ENCODE peak calls at places on chromosome 13, in seven cellular contexts. L is activated naive CD4-positive, alpha-beta T cell treated with Interleukin-2 at 50 U/mL for 16 hours; D is A172; O is stimulated activated CD4-positive, alpha-beta T cell treated with anti-CD3 and anti-CD28 coated beads, TNF-alpha, amount 100 ng/mL, for 1 hour; W is GM12865; C is NCI-H2081; G is CD8-positive, alpha-beta T cell. H is an unnamed sample.

GRCh38 chr13:62846302-62846701 is 1430.7 kb upstream of the PCDH20 start:
- DNase-seq in L (no peak), D (peak), O (no peak), W (no peak), C (no peak), G (no peak), H (no peak)

GRCh38 chr13:51453308-51453958 is 597 bp upstream of the INTS6 start:
- DNase-seq in L (peak), D (no peak), O (peak), W (peak), C (peak), G (peak), H (no peak)

GRCh38 chr13:112897603-112897955 is 71.4 kb upstream of the MCF2L start:
- DNase-seq in L (no peak), D (no peak), O (no peak), W (no peak), C (no peak), G (no peak), H (no peak)

GRCh38 chr13:109892101-109892500 is 105.7 kb upstream of the IRS2 start:
- DNase-seq in L (no peak), D (no peak), O (no peak), W (no peak), C (no peak), G (no peak), H (no peak)

GRCh38 chr13:37369618-37370017 is 228.9 kb downstream of the POSTN start:
- DNase-seq in L (no peak), D (no peak), O (no peak), W (no peak), C (no peak), G (no peak), H (no peak)

GRCh38 chr13:113646376-113646775 is 11.6 kb downstream of the ATP4B start:
- DNase-seq in L (no peak), D (no peak), O (no peak), W (no peak), C (peak), G (no peak), H (no peak)

GRCh38 chr13:55516610-55517009 is 1624.1 kb upstream of the PRR20A start:
- DNase-seq in L (no peak), D (no peak), O (no peak), W (no peak), C (no peak), G (no peak), H (no peak)

GRCh38 chr13:59447846-59448620 is 715.7 kb downstream of the DIAPH3 start:
- DNase-seq in L (no peak), D (peak), O (no peak), W (no peak), C (no peak), G (no peak), H (no peak)

GRCh38 chr13:66530158-66530557 is 700.0 kb downstream of the PCDH9 start:
- DNase-seq in L (no peak), D (no peak), O (no peak), W (no peak), C (no peak), G (no peak), H (no peak)

GRCh38 chr13:50800091-50800739 is 43.3 kb downstream of the DLEU7 start:
- DNase-seq in L (no peak), D (no peak), O (no peak), W (no peak), C (peak), G (no peak), H (peak)

GRCh38 chr13:39051157-39051556 is 12.9 kb downstream of the NHLRC3 start:
- DNase-seq in L (no peak), D (peak), O (no peak), W (peak), C (peak), G (no peak), H (peak)

GRCh38 chr13:39581177-39581576 is 21.8 kb downstream of the LHFPL6 start:
- DNase-seq in L (no peak), D (no peak), O (no peak), W (no peak), C (peak), G (no peak), H (no peak)

GRCh38 chr13:24264976-24265375 is 44.4 kb upstream of the C1QTNF9 start:
- DNase-seq in L (peak), D (no peak), O (peak), W (peak), C (no peak), G (peak), H (no peak)

GRCh38 chr13:33101835-33102234 is 85.6 kb downstream of the KL start:
- DNase-seq in L (no peak), D (no peak), O (no peak), W (no peak), C (no peak), G (no peak), H (no peak)

GRCh38 chr13:23391752-23392151 is 41.8 kb downstream of the SACS start:
- DNase-seq in L (no peak), D (no peak), O (no peak), W (no peak), C (no peak), G (no peak), H (no peak)

GRCh38 chr13:100648354-100648753 is 26.2 kb downstream of the TMTC4 start:
- DNase-seq in L (no peak), D (no peak), O (no peak), W (no peak), C (no peak), G (no peak), H (no peak)

GRCh38 chr13:110684388-110685056 is 21.4 kb downstream of the CARS2 start:
- DNase-seq in L (no peak), D (no peak), O (no peak), W (no peak), C (no peak), G (no peak), H (no peak)

GRCh38 chr13:59547950-59548349 is 615.8 kb downstream of the DIAPH3 start:
- DNase-seq in L (no peak), D (no peak), O (no peak), W (no peak), C (no peak), G (no peak), H (no peak)

GRCh38 chr13:74118328-74118727 is 15.9 kb downstream of the KLF12 start:
- DNase-seq in L (no peak), D (no peak), O (no peak), W (no peak), C (no peak), G (no peak), H (no peak)

GRCh38 chr13:75669706-75670105 is 33.6 kb downstream of the LMO7 start:
- DNase-seq in L (no peak), D (no peak), O (no peak), W (no peak), C (no peak), G (no peak), H (no peak)

GRCh38 chr13:46489586-46490023 is 63.4 kb upstream of the LRCH1 start:
- DNase-seq in L (no peak), D (peak), O (no peak), W (no peak), C (no peak), G (no peak), H (no peak)

GRCh38 chr13:70125693-70126092 is 17.4 kb upstream of the KLHL1 start:
- DNase-seq in L (no peak), D (no peak), O (no peak), W (no peak), C (no peak), G (no peak), H (no peak)

GRCh38 chr13:95317037-95317989 is 16.1 kb upstream of the ABCC4 start:
- DNase-seq in L (no peak), D (no peak), O (no peak), W (no peak), C (no peak), G (no peak), H (no peak)

GRCh38 chr13:45370922-45371406 is 30.0 kb upstream of the TPT1 start:
- DNase-seq in L (peak), D (peak), O (peak), W (peak), C (peak), G (peak), H (peak)

GRCh38 chr13:29749401-29750177 is 100.8 kb downstream of the UBL3 start:
- DNase-seq in L (no peak), D (peak), O (no peak), W (no peak), C (peak), G (no peak), H (no peak)

GRCh38 chr13:109010912-109011311 is 381.5 kb downstream of the MYO16 start:
- DNase-seq in L (no peak), D (no peak), O (no peak), W (no peak), C (no peak), G (no peak), H (no peak)

GRCh38 chr13:99265823-99266426 is 7.7 kb upstream of the GPR18 start:
- DNase-seq in L (no peak), D (peak), O (no peak), W (peak), C (peak), G (no peak), H (peak)

GRCh38 chr13:94435604-94436226 is 43.8 kb downstream of the DCT start:
- DNase-seq in L (no peak), D (peak), O (no peak), W (peak), C (peak), G (no peak), H (peak)

GRCh38 chr13:100442095-100442832 is 146.3 kb downstream of the GGACT start:
- DNase-seq in L (no peak), D (no peak), O (no peak), W (no peak), C (peak), G (no peak), H (peak)

GRCh38 chr13:105327727-105328126 is 1207.7 kb downstream of the EFNB2 start:
- DNase-seq in L (no peak), D (no peak), O (no peak), W (no peak), C (peak), G (no peak), H (no peak)

GRCh38 chr13:40982772-40983171 is 36.3 kb downstream of the ELF1 start:
- DNase-seq in L (peak), D (peak), O (no peak), W (peak), C (peak), G (no peak), H (no peak)

GRCh38 chr13:106083620-106084350 is 451.7 kb downstream of the EFNB2 start:
- DNase-seq in L (no peak), D (peak), O (no peak), W (peak), C (peak), G (no peak), H (peak)

GRCh38 chr13:70841240-70842061 is 733.2 kb upstream of the KLHL1 start:
- DNase-seq in L (no peak), D (no peak), O (no peak), W (no peak), C (no peak), G (no peak), H (no peak)

GRCh38 chr13:30847697-30848307 is 58.3 kb upstream of the MEDAG start:
- DNase-seq in L (peak), D (peak), O (no peak), W (peak), C (no peak), G (no peak), H (no peak)

GRCh38 chr13:27194895-27195764 is 23.5 kb upstream of the USP12 start:
- DNase-seq in L (no peak), D (peak), O (no peak), W (no peak), C (no peak), G (no peak), H (no peak)

GRCh38 chr13:47499358-47500150 is 501.5 kb downstream of the SUCLA2 start:
- DNase-seq in L (no peak), D (peak), O (no peak), W (no peak), C (no peak), G (no peak), H (no peak)

H was measured in NCI-H748 treated with DMSO at 0.1 percent for 48 hours.